ENCODE peak calls at places on chromosome 11, in seven cellular contexts. One of them, this sample, is unnamed.

GRCh38 chr11:97722065-97722464 is 1298.7 kb upstream of the CNTN5 start:
- DNase-seq in colonic mucosa: no peak
- DNase-seq in mammary epithelial cell: peak; percentile 90
- DNase-seq in IMR-90: peak; percentile 89
- DNase-seq in brain microvascular endothelial cell: peak; percentile 98
- DNase-seq in esophagus squamous epithelium: no peak
- DNase-seq in A673: no peak
- DNase-seq in this sample: peak; percentile 38

GRCh38 chr11:13927496-13927895 is 35.0 kb upstream of the SPON1 start:
- DNase-seq in mammary epithelial cell: no peak
- DNase-seq in esophagus squamous epithelium: no peak
- DNase-seq in A673: no peak
- DNase-seq in colonic mucosa: no peak
- DNase-seq in brain microvascular endothelial cell: no peak
- DNase-seq in IMR-90: no peak
- DNase-seq in this sample: no peak

GRCh38 chr11:19947521-19948114 is 212.7 kb downstream of the DBX1 start:
- DNase-seq in IMR-90: no peak
- DNase-seq in A673: no peak
- DNase-seq in brain microvascular endothelial cell: no peak
- DNase-seq in mammary epithelial cell: no peak
- DNase-seq in colonic mucosa: no peak
- DNase-seq in esophagus squamous epithelium: no peak
- DNase-seq in this sample: no peak

GRCh38 chr11:123377355-123377754 is 52.7 kb upstream of the GRAMD1B start:
- DNase-seq in A673: no peak
- DNase-seq in mammary epithelial cell: no peak
- DNase-seq in IMR-90: no peak
- DNase-seq in esophagus squamous epithelium: no peak
- DNase-seq in colonic mucosa: no peak
- DNase-seq in brain microvascular endothelial cell: no peak
- DNase-seq in this sample: no peak

GRCh38 chr11:62479631-62480201 is 60.9 kb downstream of the SCGB1A1 start:
- DNase-seq in A673: no peak
- DNase-seq in brain microvascular endothelial cell: no peak
- DNase-seq in mammary epithelial cell: no peak
- DNase-seq in colonic mucosa: no peak
- DNase-seq in IMR-90: no peak
- DNase-seq in esophagus squamous epithelium: no peak
- DNase-seq in this sample: no peak

GRCh38 chr11:102831128-102831708 is 12.2 kb downstream of the MMP3 start:
- DNase-seq in mammary epithelial cell: no peak
- DNase-seq in esophagus squamous epithelium: no peak
- DNase-seq in IMR-90: peak; percentile 23
- DNase-seq in brain microvascular endothelial cell: peak; percentile 51
- DNase-seq in A673: no peak
- DNase-seq in colonic mucosa: peak; percentile 66
- DNase-seq in this sample: no peak

GRCh38 chr11:134252539-134253188 is 488 bp downstream of the THYN1 start:
- DNase-seq in A673: no peak
- DNase-seq in colonic mucosa: peak; percentile 42
- DNase-seq in mammary epithelial cell: peak; percentile 45
- DNase-seq in brain microvascular endothelial cell: peak; percentile 44
- DNase-seq in esophagus squamous epithelium: no peak
- DNase-seq in IMR-90: peak; percentile 57
- DNase-seq in this sample: peak; percentile 27

GRCh38 chr11:131744847-131745246 is 374.4 kb downstream of the NTM start:
- DNase-seq in esophagus squamous epithelium: no peak
- DNase-seq in IMR-90: peak; percentile 97
- DNase-seq in A673: no peak
- DNase-seq in brain microvascular endothelial cell: peak; percentile 95
- DNase-seq in mammary epithelial cell: peak; percentile 17
- DNase-seq in colonic mucosa: no peak
- DNase-seq in this sample: no peak

GRCh38 chr11:77619576-77620198 is 17.9 kb downstream of the CLNS1A start:
- DNase-seq in IMR-90: peak; percentile 54
- DNase-seq in A673: peak; percentile 55
- DNase-seq in esophagus squamous epithelium: no peak
- DNase-seq in mammary epithelial cell: peak; percentile 50
- DNase-seq in brain microvascular endothelial cell: no peak
- DNase-seq in colonic mucosa: peak; percentile 50
- DNase-seq in this sample: no peak

GRCh38 chr11:6405039-6405667 is 13.7 kb downstream of the APBB1 start:
- DNase-seq in esophagus squamous epithelium: no peak
- DNase-seq in brain microvascular endothelial cell: no peak
- DNase-seq in A673: no peak
- DNase-seq in IMR-90: no peak
- DNase-seq in colonic mucosa: no peak
- DNase-seq in mammary epithelial cell: no peak
- DNase-seq in this sample: no peak

GRCh38 chr11:57153448-57153847 is 28.3 kb upstream of the LRRC55 start:
- DNase-seq in A673: no peak
- DNase-seq in IMR-90: no peak
- DNase-seq in brain microvascular endothelial cell: no peak
- DNase-seq in colonic mucosa: no peak
- DNase-seq in mammary epithelial cell: no peak
- DNase-seq in esophagus squamous epithelium: no peak
- DNase-seq in this sample: no peak

GRCh38 chr11:118212781-118213565 is 11.8 kb downstream of the JAML start:
- DNase-seq in A673: no peak
- DNase-seq in IMR-90: no peak
- DNase-seq in brain microvascular endothelial cell: no peak
- DNase-seq in esophagus squamous epithelium: no peak
- DNase-seq in colonic mucosa: no peak
- DNase-seq in mammary epithelial cell: no peak
- DNase-seq in this sample: no peak
- H3K27ac ChIP-seq in A673: no peak overlapping the region
- H3K27ac ChIP-seq in IMR-90: no peak overlapping the region
- H3K27ac ChIP-seq in brain microvascular endothelial cell: no peak overlapping the region
- H3K27ac ChIP-seq in esophagus squamous epithelium: no peak overlapping the region
- H3K27ac ChIP-seq in colonic mucosa: peak overlapping the region; percentile 73
- H3K27ac ChIP-seq in mammary epithelial cell: no peak overlapping the region
- H3K27ac ChIP-seq in this sample: no peak overlapping the region

DNA sequence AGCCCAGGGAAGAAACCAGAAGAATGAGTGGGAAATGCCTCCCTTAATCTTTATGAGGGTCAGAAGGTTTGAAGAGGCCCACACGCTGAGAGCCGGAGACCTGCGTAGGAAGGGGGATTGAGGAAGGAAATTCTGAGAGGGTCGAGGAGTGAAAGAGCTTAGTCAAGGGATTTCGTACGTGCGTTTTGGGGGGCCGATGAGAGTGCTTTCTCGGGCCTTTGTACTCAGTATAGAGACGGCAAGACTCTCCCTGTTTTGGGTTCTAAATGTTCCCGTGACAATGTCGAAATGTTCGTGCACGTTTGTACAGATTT is 459 bp downstream of the C11orf58 start:
- DNase-seq in brain microvascular endothelial cell: no peak
- DNase-seq in IMR-90: no peak
- DNase-seq in A673: no peak
- DNase-seq in colonic mucosa: no peak
- DNase-seq in esophagus squamous epithelium: no peak
- DNase-seq in mammary epithelial cell: no peak
- DNase-seq in this sample: no peak
- H3K27ac ChIP-seq in brain microvascular endothelial cell: peak overlapping the region; percentile 100
- H3K27ac ChIP-seq in IMR-90: peak overlapping the region; percentile 98
- H3K27ac ChIP-seq in A673: peak overlapping the region; percentile 96
- H3K27ac ChIP-seq in colonic mucosa: peak overlapping the region; percentile 84
- H3K27ac ChIP-seq in esophagus squamous epithelium: peak overlapping the region; percentile 95
- H3K27ac ChIP-seq in mammary epithelial cell: peak overlapping the region; percentile 96
- H3K27ac ChIP-seq in this sample: peak overlapping the region; percentile 77

GRCh38 chr11:60978546-60979380 is 7.3 kb downstream of the CD6 start:
- DNase-seq in mammary epithelial cell: peak; percentile 95
- DNase-seq in A673: peak; percentile 28
- DNase-seq in esophagus squamous epithelium: no peak
- DNase-seq in colonic mucosa: no peak
- DNase-seq in brain microvascular endothelial cell: no peak
- DNase-seq in IMR-90: no peak
- DNase-seq in this sample: peak; percentile 8

GRCh38 chr11:60984149-60984548 is 12.7 kb downstream of the CD6 start:
- DNase-seq in brain microvascular endothelial cell: no peak
- DNase-seq in colonic mucosa: no peak
- DNase-seq in IMR-90: no peak
- DNase-seq in esophagus squamous epithelium: no peak
- DNase-seq in mammary epithelial cell: no peak
- DNase-seq in A673: no peak
- DNase-seq in this sample: no peak

GRCh38 chr11:60982184-60982583 is 10.7 kb downstream of the CD6 start:
- DNase-seq in brain microvascular endothelial cell: no peak
- DNase-seq in esophagus squamous epithelium: no peak
- DNase-seq in mammary epithelial cell: no peak
- DNase-seq in IMR-90: no peak
- DNase-seq in colonic mucosa: no peak
- DNase-seq in A673: no peak
- DNase-seq in this sample: no peak

GRCh38 chr11:60984616-60985015 is 13.1 kb downstream of the CD6 start:
- DNase-seq in colonic mucosa: no peak
- DNase-seq in mammary epithelial cell: no peak
- DNase-seq in esophagus squamous epithelium: no peak
- DNase-seq in IMR-90: no peak
- DNase-seq in A673: no peak
- DNase-seq in brain microvascular endothelial cell: no peak
- DNase-seq in this sample: no peak

DNA sequence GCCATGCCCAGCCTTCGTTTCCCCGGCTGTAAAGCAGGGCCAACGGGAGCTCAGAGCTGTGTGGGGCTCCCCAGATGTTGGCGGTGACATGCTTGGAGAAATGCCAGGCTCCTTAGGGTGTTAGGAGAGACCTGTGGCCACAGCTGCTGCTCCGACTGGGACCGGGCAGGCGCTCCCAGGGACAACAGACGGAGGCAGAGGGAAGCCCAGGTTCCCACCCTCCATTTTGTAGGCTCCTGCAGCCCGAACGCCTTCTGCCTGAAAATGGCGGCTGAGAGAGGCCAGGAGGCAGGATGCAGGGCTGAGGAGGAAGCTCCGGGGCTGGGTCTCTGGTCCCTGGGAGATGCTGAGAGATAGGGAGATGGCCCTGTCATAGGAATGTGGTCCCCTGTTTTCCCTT is 10.0 kb downstream of the CD6 start:
- DNase-seq in brain microvascular endothelial cell: no peak
- DNase-seq in esophagus squamous epithelium: no peak
- DNase-seq in A673: no peak
- DNase-seq in colonic mucosa: no peak
- DNase-seq in IMR-90: no peak
- DNase-seq in mammary epithelial cell: no peak
- DNase-seq in this sample: no peak
- H3K27ac ChIP-seq in brain microvascular endothelial cell: no peak overlapping the region
- H3K27ac ChIP-seq in esophagus squamous epithelium: no peak overlapping the region
- H3K27ac ChIP-seq in A673: no peak overlapping the region
- H3K27ac ChIP-seq in colonic mucosa: no peak overlapping the region
- H3K27ac ChIP-seq in IMR-90: no peak overlapping the region
- H3K27ac ChIP-seq in mammary epithelial cell: no peak overlapping the region
- H3K27ac ChIP-seq in this sample: no peak overlapping the region

DNA sequence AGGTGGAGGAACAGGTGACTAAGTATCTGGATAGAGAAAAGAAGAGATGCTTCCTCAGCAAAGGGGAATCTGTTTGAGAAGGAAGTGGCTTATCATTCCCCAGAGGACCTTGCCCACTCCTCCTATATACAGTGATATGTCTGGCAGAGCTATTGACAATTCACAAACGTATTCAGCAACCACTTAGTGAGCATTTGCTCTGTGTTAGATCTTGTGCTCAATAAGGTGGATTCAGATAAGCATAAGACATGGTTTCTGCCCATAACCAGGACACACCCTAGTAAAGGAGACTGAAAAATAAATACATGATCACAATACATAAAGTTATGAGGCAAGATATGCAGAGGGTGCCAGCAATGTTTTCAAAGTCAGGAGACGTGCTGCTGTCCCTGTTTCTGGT is 1.4 kb downstream of the TMEM9B start:
- DNase-seq in esophagus squamous epithelium: no peak
- DNase-seq in A673: no peak
- DNase-seq in IMR-90: no peak
- DNase-seq in brain microvascular endothelial cell: no peak
- DNase-seq in colonic mucosa: no peak
- DNase-seq in mammary epithelial cell: no peak
- DNase-seq in this sample: no peak
- H3K27ac ChIP-seq in esophagus squamous epithelium: peak overlapping the region; percentile 96
- H3K27ac ChIP-seq in A673: no peak overlapping the region
- H3K27ac ChIP-seq in IMR-90: no peak overlapping the region
- H3K27ac ChIP-seq in brain microvascular endothelial cell: no peak overlapping the region
- H3K27ac ChIP-seq in colonic mucosa: peak overlapping the region; percentile 98
- H3K27ac ChIP-seq in mammary epithelial cell: no peak overlapping the region
- H3K27ac ChIP-seq in this sample: no peak overlapping the region